ENCODE peak calls at places on chromosome 9, in four cellular contexts. L is stomach, Q is suprapubic skin, S is HepG2. M is an unnamed sample.

GRCh38 chr9:137606005-137606601 is 617 bp downstream of the ARRDC1 start:
- DNase-seq in L (peak; percentile 78), S (no peak), Q (no peak), M (no peak)

GRCh38 chr9:74147906-74148305 is 349.2 kb upstream of the RORB start:
- DNase-seq in L (no peak), S (no peak), Q (no peak), M (no peak)

GRCh38 chr9:115107701-115108100 is 10.3 kb downstream of the TNC start:
- DNase-seq in Q (no peak), L (peak; percentile 48), S (no peak), M (no peak)

GRCh38 chr9:75612754-75613153 is 277.7 kb upstream of the PCSK5 start:
- DNase-seq in Q (no peak), S (no peak), L (no peak), M (no peak)

GRCh38 chr9:38057416-38058195 is 11.4 kb downstream of the SHB start:
- DNase-seq in S (no peak), Q (no peak), L (peak; percentile 69), M (no peak)

GRCh38 chr9:93713716-93714115 is 137.3 kb downstream of the PHF2 start:
- DNase-seq in L (no peak), Q (no peak), S (no peak), M (no peak)

GRCh38 chr9:21465859-21466518 is 16.1 kb downstream of the IFNE start:
- DNase-seq in L (no peak), Q (no peak), S (peak; percentile 55), M (no peak)

GRCh38 chr9:16268037-16269010 is 602.1 kb downstream of the BNC2 start:
- DNase-seq in L (no peak), S (no peak), Q (no peak), M (no peak)

GRCh38 chr9:125460883-125461475 is 199.4 kb downstream of the GAPVD1 start:
- DNase-seq in Q (no peak), S (no peak), L (no peak), M (peak; percentile 20)

GRCh38 chr9:130172858-130173461 is 756 bp downstream of the NCS1 start:
- DNase-seq in L (no peak), S (no peak), Q (no peak), M (no peak)

GRCh38 chr9:121852646-121853616 is 201.5 kb downstream of the DAB2IP start:
- DNase-seq in Q (no peak), S (no peak), L (no peak), M (no peak)

GRCh38 chr9:128202648-128203023 is 543 bp upstream of the DNM1 start:
- DNase-seq in L (no peak), S (no peak), Q (no peak), M (no peak)
- H3K4me3 ChIP-seq in L (peak overlapping the region; percentile 63), S (peak overlapping the region; percentile 13), Q (peak overlapping the region; percentile 93), M (no peak overlapping the region)

GRCh38 chr9:99029083-99029482 is 75.8 kb upstream of the TGFBR1 start:
- DNase-seq in Q (no peak), L (no peak), S (no peak), M (no peak)
- TF ChIP-seq POLR2AphosphoS5 in Q (no peak), L (no peak), S (no peak), M (no peak)

DNA sequence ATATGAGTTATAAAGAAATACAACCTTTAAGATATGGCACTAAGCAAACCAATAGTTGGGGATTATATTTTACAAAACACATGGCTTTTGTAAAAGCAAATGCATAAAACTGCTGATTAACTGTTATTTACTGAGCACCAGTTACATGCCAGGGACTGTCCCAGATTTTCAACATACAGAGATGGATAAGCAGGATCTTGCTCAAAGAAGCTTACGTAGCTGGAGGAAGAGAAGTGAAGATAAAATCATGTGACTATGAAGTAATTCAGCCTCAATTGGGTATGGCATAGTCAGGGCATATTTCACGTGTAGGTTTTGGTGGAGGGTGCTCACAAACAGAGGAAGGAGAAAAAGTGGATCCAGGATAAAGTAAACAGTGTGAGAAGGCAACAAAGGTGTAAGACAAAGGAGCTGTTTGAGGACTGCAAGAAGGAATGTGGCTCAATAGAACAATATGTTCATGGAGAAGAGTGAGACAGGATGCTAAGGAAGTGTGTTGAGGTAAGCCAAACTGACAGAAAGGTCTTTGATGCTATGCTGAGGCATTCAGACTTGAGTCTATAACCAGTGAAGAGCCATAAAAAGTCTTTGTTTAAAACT is 143.1 kb upstream of the ADAMTSL1 start:
- DNase-seq in Q (no peak), S (no peak), L (no peak), M (no peak)
- TF ChIP-seq EP300 in Q (no peak), S (no peak), L (no peak), M (no peak)

GRCh38 chr9:684055-684949 is 157.2 kb upstream of the DMRT1 start:
- DNase-seq in S (no peak), Q (no peak), L (no peak), M (no peak)
- H3K4me3 ChIP-seq in S (peak overlapping the region; percentile 67), Q (peak overlapping the region; percentile 23), L (no peak overlapping the region), M (no peak overlapping the region)

DNA sequence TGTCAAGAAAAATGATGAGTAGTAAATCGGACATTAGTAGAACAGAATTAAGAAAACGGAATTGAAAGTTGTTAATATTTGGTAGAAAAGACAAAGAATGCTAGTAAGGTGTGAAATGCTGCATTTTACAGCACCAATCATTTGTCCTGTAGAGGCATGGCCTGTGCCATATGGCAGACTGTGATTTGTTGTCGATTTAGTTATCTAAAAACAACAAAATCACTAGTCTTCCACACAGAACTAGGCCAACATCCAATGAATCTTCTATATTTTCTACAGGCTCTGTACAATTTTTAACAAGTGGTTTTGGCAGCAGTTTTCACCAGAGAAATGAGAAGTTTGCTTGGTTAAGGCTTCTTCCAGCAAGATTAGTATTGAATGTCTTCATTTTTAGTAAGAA is 10.4 kb downstream of the HNRNPK start:
- DNase-seq in S (no peak), Q (no peak), L (no peak), M (no peak)
- TF ChIP-seq POLR2AphosphoS5 in S (no peak), Q (no peak), L (no peak), M (no peak)

GRCh38 chr9:13244190-13244589 is 35.3 kb downstream of the MPDZ start:
- DNase-seq in S (no peak), L (no peak), Q (no peak), M (no peak)
- TF ChIP-seq EP300 in S (no peak), L (no peak), Q (no peak), M (no peak)

DNA sequence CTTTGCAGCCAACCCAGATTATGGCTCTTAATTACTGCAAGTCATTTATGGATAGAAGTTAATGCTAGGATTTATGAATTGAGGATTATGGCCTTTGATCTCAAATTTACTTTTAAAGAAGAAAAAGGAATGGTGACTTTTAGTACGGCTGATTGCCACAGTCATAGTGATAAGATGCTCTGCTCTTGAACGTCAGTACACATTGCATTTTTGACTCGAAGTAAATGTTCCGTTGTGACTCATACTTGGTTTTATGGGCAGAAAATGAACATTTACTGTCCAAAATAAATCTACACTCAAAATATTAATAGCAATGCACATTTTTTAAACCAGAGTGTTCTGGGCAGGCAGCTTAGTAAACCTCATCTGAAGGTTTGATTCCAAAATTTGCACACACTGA is 825 bp downstream of the ADAMTSL1 start:
- DNase-seq in L (no peak), S (no peak), Q (no peak), M (no peak)
- H3K4me3 ChIP-seq in L (peak overlapping the region; percentile 29), S (no peak overlapping the region), Q (peak overlapping the region; percentile 38), M (no peak overlapping the region)

GRCh38 chr9:134370213-134370492 is 43.9 kb downstream of the RXRA start:
- DNase-seq in L (no peak), Q (no peak), S (no peak), M (no peak)

GRCh38 chr9:134372621-134373267 is 46.5 kb downstream of the RXRA start:
- DNase-seq in L (no peak), S (no peak), Q (no peak), M (peak; percentile 44)

GRCh38 chr9:134373269-134373668 is 47.0 kb downstream of the RXRA start:
- DNase-seq in S (no peak), Q (no peak), L (no peak), M (no peak)

GRCh38 chr9:134370638-134371037 is 44.4 kb downstream of the RXRA start:
- DNase-seq in L (no peak), S (no peak), Q (no peak), M (no peak)

DNA sequence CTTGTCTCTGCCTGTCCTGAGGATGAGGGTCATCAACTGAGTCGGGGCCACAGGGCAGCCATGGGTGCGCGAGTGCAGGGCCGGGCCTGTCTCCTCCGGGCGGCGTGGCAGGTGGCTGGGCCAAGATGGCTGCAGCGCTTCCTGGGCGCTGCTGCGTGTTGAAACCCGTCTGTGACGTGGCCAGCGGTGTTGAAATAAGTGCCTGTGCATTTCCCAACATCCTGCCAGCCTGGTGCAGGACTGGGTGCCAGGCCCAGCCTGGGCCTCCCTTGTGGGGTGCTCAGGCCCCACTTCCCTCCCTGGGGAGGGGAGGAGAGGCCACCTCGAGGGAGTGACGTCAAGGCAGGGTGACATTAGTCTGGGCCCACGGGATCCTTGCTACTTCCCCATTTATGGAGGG is 45.5 kb downstream of the RXRA start:
- DNase-seq in L (peak; percentile 56), Q (no peak), S (no peak), M (peak; percentile 53)
- TF ChIP-seq POLR2AphosphoS5 in L (peak; percentile 52), Q (no peak), S (no peak), M (no peak)